ENCODE peak calls at places on chromosomes 13 and 19, in four cellular contexts. Y is H9, O is H1, E is IMR-90. F is an unnamed sample.

GRCh38 chr13:113140677-113141590 is 17.5 kb upstream of the PROZ start:
- DNase-seq in Y (peak), O (no peak), E (no peak), F (no peak)

GRCh38 chr13:51778407-51778806 is 25.6 kb downstream of the DHRS12 start:
- DNase-seq in Y (no peak), O (no peak), E (no peak), F (no peak)

GRCh38 chr13:80339841-80340642 is 884 bp downstream of the SPRY2 start:
- DNase-seq in Y (no peak), O (peak), E (peak), F (peak)

GRCh38 chr19:6733338-6734095 is 3.9 kb downstream of the GPR108 start:
- DNase-seq in Y (no peak), O (peak), E (no peak), F (no peak)

GRCh38 chr19:5915782-5916165 is 1.7 kb downstream of the CAPS start:
- DNase-seq in Y (no peak), O (no peak), E (no peak), F (no peak)

GRCh38 chr13:80551650-80552497 is 210.9 kb upstream of the SPRY2 start:
- DNase-seq in Y (no peak), O (no peak), E (no peak), F (no peak)

GRCh38 chr13:88125055-88125454 is 453.9 kb downstream of the SLITRK5 start:
- DNase-seq in Y (no peak), O (no peak), E (no peak), F (no peak)

GRCh38 chr13:31328549-31329229 is 128.9 kb downstream of the B3GLCT start:
- DNase-seq in Y (no peak), O (no peak), E (peak), F (peak)

GRCh38 chr19:45968626-45969025 is 5.0 kb downstream of the NOVA2 start:
- DNase-seq in Y (no peak), O (no peak), E (no peak), F (no peak)

GRCh38 chr13:60520902-60521563 is 124.0 kb downstream of the TDRD3 start:
- DNase-seq in Y (no peak), O (no peak), E (no peak), F (no peak)
- H4K5ac ChIP-seq in Y (no peak), O (no peak), E (no peak), F (no peak)

DNA sequence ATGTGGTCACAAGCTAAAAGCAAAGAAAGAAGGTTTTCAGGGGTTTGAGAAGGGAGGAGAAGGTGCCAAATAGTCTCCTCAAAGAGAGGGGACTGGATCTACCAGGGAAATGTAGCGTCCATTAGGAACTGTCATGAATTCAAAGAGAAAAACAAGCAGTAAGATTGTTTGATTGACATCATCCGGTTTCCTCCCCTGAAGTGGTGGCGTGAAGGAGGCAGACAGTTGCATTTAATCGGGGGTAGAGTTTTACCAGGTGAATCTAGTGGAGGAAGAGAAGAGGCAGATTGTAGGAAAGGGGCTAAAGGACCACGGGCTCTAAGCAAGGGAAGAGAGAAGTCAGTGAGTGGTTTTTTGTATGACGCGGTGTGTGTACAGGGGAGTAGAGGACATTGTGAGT is 13.0 kb upstream of the CYSLTR2 start:
- DNase-seq in Y (no peak), O (no peak), E (no peak), F (no peak)
- H4K5ac ChIP-seq in Y (no peak), O (no peak), E (no peak), F (no peak)

GRCh38 chr13:41420146-41420545 is 37.2 kb upstream of the RGCC start:
- DNase-seq in Y (no peak), O (no peak), E (no peak), F (no peak)
- H4K5ac ChIP-seq in Y (no peak), O (no peak), E (no peak), F (no peak)

GRCh38 chr13:22848539-22849052 is 332.2 kb upstream of the SGCG start:
- DNase-seq in Y (peak), O (peak), E (no peak), F (peak)
- H4K5ac ChIP-seq in Y (no peak), O (peak), E (no peak), F (no peak)

DNA sequence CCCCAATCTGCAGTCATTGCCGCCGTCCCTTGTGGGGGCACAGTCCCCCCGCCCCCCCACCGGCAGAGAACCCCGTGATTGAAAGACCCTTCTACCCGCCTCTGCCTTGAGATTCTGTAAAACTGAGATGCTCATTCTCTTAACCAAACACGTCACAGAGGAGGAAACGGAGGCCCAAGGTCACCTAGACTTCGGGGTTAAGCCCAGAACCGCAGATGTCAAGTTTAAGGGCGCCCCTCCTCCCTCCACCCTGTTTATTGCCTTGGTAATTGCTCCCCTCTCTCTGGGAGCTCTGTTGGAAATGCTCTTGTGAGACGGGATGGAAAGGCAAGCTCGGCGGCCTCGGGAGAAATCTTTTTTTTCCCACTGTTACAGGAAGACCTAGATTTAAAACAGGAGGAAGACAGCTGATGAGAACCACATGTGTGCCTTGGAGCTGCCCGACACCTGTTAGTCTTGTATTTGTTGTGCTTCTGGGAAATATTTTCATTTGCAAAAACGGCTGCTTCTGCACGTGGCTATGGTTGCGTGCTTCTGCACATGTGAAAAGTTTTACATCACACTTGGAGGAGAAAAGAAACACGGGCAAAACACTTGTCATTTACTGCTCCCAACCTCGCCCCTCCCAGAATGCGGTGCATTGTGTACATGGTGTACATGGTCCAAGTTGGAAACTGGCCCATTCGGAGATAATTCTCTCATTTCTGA is 1.1 kb upstream of the MED26 start:
- DNase-seq in Y (no peak), O (no peak), E (peak), F (peak)
- H4K5ac ChIP-seq in Y (no peak), O (no peak), E (peak), F (no peak)

GRCh38 chr19:34232566-34233481 is 21.5 kb upstream of the GARRE1 start:
- DNase-seq in Y (no peak), O (no peak), E (peak), F (no peak)
- H4K5ac ChIP-seq in Y (no peak), O (no peak), E (peak), F (no peak)

DNA sequence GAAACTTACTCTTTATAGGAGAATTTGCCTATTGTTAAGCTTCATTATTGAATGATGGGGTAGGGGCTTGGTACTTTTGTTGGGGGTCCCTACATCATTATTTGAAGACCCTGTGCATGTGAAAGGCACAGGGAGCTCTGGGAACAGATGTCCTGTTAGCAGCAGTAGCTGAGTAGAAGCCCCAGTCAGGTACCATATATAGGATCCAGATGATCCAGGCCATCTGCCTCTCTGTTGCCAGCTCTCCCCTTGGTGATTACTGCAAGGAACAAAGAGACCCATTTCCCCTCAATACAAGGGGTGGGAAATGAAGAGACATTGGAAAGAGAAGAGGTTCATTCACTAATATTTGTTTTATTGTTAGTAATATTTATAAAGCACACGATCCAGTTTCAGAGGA is 4.4 kb upstream of the MTMR6 start:
- DNase-seq in Y (no peak), O (no peak), E (no peak), F (no peak)
- H4K5ac ChIP-seq in Y (no peak), O (no peak), E (no peak), F (no peak)

GRCh38 chr19:23409392-23410048 is 14.2 kb upstream of the ZNF91 start:
- DNase-seq in Y (no peak), O (no peak), E (no peak), F (no peak)
- H4K5ac ChIP-seq in Y (no peak), O (no peak), E (no peak), F (no peak)

DNA sequence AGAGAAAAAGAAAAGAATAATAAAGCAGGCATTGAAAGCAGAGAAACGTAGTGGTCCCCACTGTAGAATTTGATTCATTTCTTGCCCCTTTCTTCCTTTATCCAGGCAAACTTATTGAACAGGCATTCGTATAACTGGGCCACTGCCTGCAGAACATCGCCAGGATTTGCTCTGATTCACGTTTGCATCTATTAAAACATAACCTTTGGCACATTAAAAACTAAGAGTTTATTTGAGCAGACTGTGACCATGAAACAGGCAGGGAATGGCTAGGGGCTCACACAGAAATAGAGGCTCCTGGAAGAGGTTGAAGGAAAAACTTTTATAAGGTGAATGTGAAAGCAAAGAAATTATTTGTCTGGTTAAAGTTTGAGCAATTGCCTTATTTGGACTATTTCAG is 12.5 kb upstream of the SUPT20H start:
- DNase-seq in Y (no peak), O (no peak), E (no peak), F (no peak)
- H4K5ac ChIP-seq in Y (no peak), O (no peak), E (peak), F (no peak)

F was measured in mesendoderm.